ENCODE peak calls at places on chromosomes 2 and 18, in six cellular contexts. One of them, this sample, is unnamed.
A peak's percentile ranks its signal among the peaks of the same experiment; 100 is the strongest.

GRCh38 chr2:238131761-238132462 is 6.6 kb upstream of the KLHL30 start:
- DNase-seq in IMR-90: no peak
- DNase-seq in tibial artery: no peak
- DNase-seq in cardiac muscle cell: no peak
- DNase-seq in lower lobe of right lung: peak; percentile 20
- DNase-seq in CD8-positive, alpha-beta memory T cell: no peak
- DNase-seq in this sample: no peak

GRCh38 chr2:119940856-119941255 is 72.0 kb upstream of the EPB41L5 start:
- DNase-seq in IMR-90: no peak
- DNase-seq in tibial artery: no peak
- DNase-seq in cardiac muscle cell: no peak
- DNase-seq in lower lobe of right lung: no peak
- DNase-seq in CD8-positive, alpha-beta memory T cell: no peak
- DNase-seq in this sample: no peak

GRCh38 chr2:84986018-84986417 is 15.1 kb downstream of the KCMF1 start:
- DNase-seq in IMR-90: no peak
- DNase-seq in tibial artery: no peak
- DNase-seq in cardiac muscle cell: no peak
- DNase-seq in lower lobe of right lung: no peak
- DNase-seq in CD8-positive, alpha-beta memory T cell: no peak
- DNase-seq in this sample: no peak

GRCh38 chr18:50298443-50299284 is 11.2 kb upstream of the CXXC1 start:
- DNase-seq in IMR-90: no peak
- DNase-seq in tibial artery: no peak
- DNase-seq in cardiac muscle cell: no peak
- DNase-seq in lower lobe of right lung: no peak
- DNase-seq in CD8-positive, alpha-beta memory T cell: no peak
- DNase-seq in this sample: no peak

GRCh38 chr2:20611077-20611843 is 39.6 kb downstream of the HS1BP3 start:
- DNase-seq in IMR-90: peak; percentile 97
- DNase-seq in tibial artery: peak; percentile 94
- DNase-seq in cardiac muscle cell: no peak
- DNase-seq in lower lobe of right lung: peak; percentile 84
- DNase-seq in CD8-positive, alpha-beta memory T cell: no peak
- DNase-seq in this sample: peak; percentile 83

GRCh38 chr2:169116307-169116706 is 46.9 kb downstream of the DHRS9 start:
- DNase-seq in IMR-90: no peak
- DNase-seq in tibial artery: no peak
- DNase-seq in cardiac muscle cell: no peak
- DNase-seq in lower lobe of right lung: no peak
- DNase-seq in CD8-positive, alpha-beta memory T cell: no peak
- DNase-seq in this sample: no peak

GRCh38 chr18:24369420-24369819 is 28.2 kb downstream of the OSBPL1A start:
- DNase-seq in IMR-90: peak; percentile 20
- DNase-seq in tibial artery: no peak
- DNase-seq in cardiac muscle cell: no peak
- DNase-seq in lower lobe of right lung: no peak
- DNase-seq in CD8-positive, alpha-beta memory T cell: no peak
- DNase-seq in this sample: no peak

GRCh38 chr2:177748360-177748759 is 324.2 kb downstream of the PDE11A start:
- DNase-seq in IMR-90: no peak
- DNase-seq in tibial artery: no peak
- DNase-seq in cardiac muscle cell: no peak
- DNase-seq in lower lobe of right lung: no peak
- DNase-seq in CD8-positive, alpha-beta memory T cell: no peak
- DNase-seq in this sample: no peak

GRCh38 chr2:168138911-168139310 is 108.5 kb downstream of the STK39 start:
- DNase-seq in IMR-90: no peak
- DNase-seq in tibial artery: no peak
- DNase-seq in cardiac muscle cell: no peak
- DNase-seq in lower lobe of right lung: no peak
- DNase-seq in CD8-positive, alpha-beta memory T cell: no peak
- DNase-seq in this sample: no peak

GRCh38 chr2:150464270-150464669 is 23.2 kb downstream of the RND3 start:
- DNase-seq in IMR-90: no peak
- DNase-seq in tibial artery: no peak
- DNase-seq in cardiac muscle cell: no peak
- DNase-seq in lower lobe of right lung: no peak
- DNase-seq in CD8-positive, alpha-beta memory T cell: no peak
- DNase-seq in this sample: no peak

GRCh38 chr2:73457982-73458381 is 72.3 kb downstream of the ALMS1 start:
- DNase-seq in IMR-90: no peak
- DNase-seq in tibial artery: no peak
- DNase-seq in cardiac muscle cell: no peak
- DNase-seq in lower lobe of right lung: no peak
- DNase-seq in CD8-positive, alpha-beta memory T cell: no peak
- DNase-seq in this sample: no peak

GRCh38 chr2:120862254-120863172 is 126.8 kb downstream of the GLI2 start:
- DNase-seq in IMR-90: no peak
- DNase-seq in tibial artery: peak; percentile 60
- DNase-seq in cardiac muscle cell: peak; percentile 58
- DNase-seq in lower lobe of right lung: peak; percentile 36
- DNase-seq in CD8-positive, alpha-beta memory T cell: no peak
- DNase-seq in this sample: no peak

GRCh38 chr2:196131949-196132925 is 39.1 kb downstream of the STK17B start:
- DNase-seq in IMR-90: peak; percentile 25
- DNase-seq in tibial artery: no peak
- DNase-seq in cardiac muscle cell: no peak
- DNase-seq in lower lobe of right lung: no peak
- DNase-seq in CD8-positive, alpha-beta memory T cell: no peak
- DNase-seq in this sample: no peak

GRCh38 chr2:157185828-157186227 is 71.7 kb upstream of the GALNT5 start:
- DNase-seq in IMR-90: peak; percentile 74
- DNase-seq in tibial artery: no peak
- DNase-seq in cardiac muscle cell: no peak
- DNase-seq in lower lobe of right lung: no peak
- DNase-seq in CD8-positive, alpha-beta memory T cell: no peak
- DNase-seq in this sample: no peak

GRCh38 chr2:149661844-149662243 is 74.3 kb upstream of the MMADHC start:
- DNase-seq in IMR-90: peak; percentile 82
- DNase-seq in tibial artery: no peak
- DNase-seq in cardiac muscle cell: peak; percentile 26
- DNase-seq in lower lobe of right lung: no peak
- DNase-seq in CD8-positive, alpha-beta memory T cell: no peak
- DNase-seq in this sample: no peak

GRCh38 chr18:79353238-79353637 is 42.5 kb upstream of the NFATC1 start:
- DNase-seq in IMR-90: peak; percentile 20
- DNase-seq in tibial artery: no peak
- DNase-seq in cardiac muscle cell: peak; percentile 35
- DNase-seq in lower lobe of right lung: no peak
- DNase-seq in CD8-positive, alpha-beta memory T cell: no peak
- DNase-seq in this sample: no peak

GRCh38 chr18:26301681-26302080 is 75.4 kb downstream of the TAF4B start:
- DNase-seq in IMR-90: no peak
- DNase-seq in tibial artery: no peak
- DNase-seq in cardiac muscle cell: no peak
- DNase-seq in lower lobe of right lung: no peak
- DNase-seq in CD8-positive, alpha-beta memory T cell: no peak
- DNase-seq in this sample: no peak

GRCh38 chr18:415627-416612 is 84.6 kb downstream of the COLEC12 start:
- DNase-seq in IMR-90: peak; percentile 81
- DNase-seq in tibial artery: no peak
- DNase-seq in cardiac muscle cell: no peak
- DNase-seq in lower lobe of right lung: no peak
- DNase-seq in CD8-positive, alpha-beta memory T cell: no peak
- DNase-seq in this sample: no peak

GRCh38 chr2:50727940-50728339 is 304.0 kb downstream of the NRXN1 start:
- DNase-seq in IMR-90: no peak
- DNase-seq in tibial artery: no peak
- DNase-seq in cardiac muscle cell: no peak
- DNase-seq in lower lobe of right lung: no peak
- DNase-seq in CD8-positive, alpha-beta memory T cell: no peak
- DNase-seq in this sample: no peak

GRCh38 chr2:171102802-171103201 is 57.9 kb downstream of the TLK1 start:
- DNase-seq in IMR-90: no peak
- DNase-seq in tibial artery: no peak
- DNase-seq in cardiac muscle cell: no peak
- DNase-seq in lower lobe of right lung: no peak
- DNase-seq in CD8-positive, alpha-beta memory T cell: no peak
- DNase-seq in this sample: no peak

GRCh38 chr2:15388406-15389325 is 172.5 kb downstream of the NBAS start:
- DNase-seq in IMR-90: no peak
- DNase-seq in tibial artery: no peak
- DNase-seq in cardiac muscle cell: peak; percentile 52
- DNase-seq in lower lobe of right lung: no peak
- DNase-seq in CD8-positive, alpha-beta memory T cell: no peak
- DNase-seq in this sample: no peak

GRCh38 chr2:13227543-13227942 is 510.8 kb downstream of the TRIB2 start:
- DNase-seq in IMR-90: no peak
- DNase-seq in tibial artery: no peak
- DNase-seq in cardiac muscle cell: no peak
- DNase-seq in lower lobe of right lung: no peak
- DNase-seq in CD8-positive, alpha-beta memory T cell: no peak
- DNase-seq in this sample: no peak

DNA sequence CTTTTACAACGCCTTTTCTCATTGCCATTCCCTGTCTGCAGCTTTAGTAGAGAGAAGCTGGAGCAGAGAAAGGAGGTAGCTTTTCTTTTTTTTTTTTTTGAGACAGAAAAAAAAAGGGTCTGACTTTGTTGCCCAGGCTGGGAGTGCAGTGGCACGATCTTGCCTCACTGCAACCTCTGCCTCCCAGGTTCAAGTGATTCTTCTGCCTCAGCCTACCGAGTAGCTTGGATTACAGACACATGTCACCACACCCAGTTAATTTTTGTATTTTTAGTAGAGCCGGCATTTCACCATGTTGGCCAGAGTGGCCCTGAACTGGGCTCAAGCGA is 25.0 kb upstream of the ACSL3 start:
- DNase-seq in IMR-90: no peak
- DNase-seq in tibial artery: no peak
- DNase-seq in cardiac muscle cell: no peak
- DNase-seq in lower lobe of right lung: no peak
- DNase-seq in CD8-positive, alpha-beta memory T cell: no peak
- DNase-seq in this sample: no peak
- H3K4me1 ChIP-seq in IMR-90: peaks cover 4% of the 10 kb centered on the region
- H3K4me1 ChIP-seq in tibial artery: no peaks in the 10 kb centered on the region
- H3K4me1 ChIP-seq in cardiac muscle cell: no peaks in the 10 kb centered on the region
- H3K4me1 ChIP-seq in lower lobe of right lung: no peaks in the 10 kb centered on the region
- H3K4me1 ChIP-seq in CD8-positive, alpha-beta memory T cell: no peaks in the 10 kb centered on the region
- H3K4me1 ChIP-seq in this sample: no peaks in the 10 kb centered on the region

DNA sequence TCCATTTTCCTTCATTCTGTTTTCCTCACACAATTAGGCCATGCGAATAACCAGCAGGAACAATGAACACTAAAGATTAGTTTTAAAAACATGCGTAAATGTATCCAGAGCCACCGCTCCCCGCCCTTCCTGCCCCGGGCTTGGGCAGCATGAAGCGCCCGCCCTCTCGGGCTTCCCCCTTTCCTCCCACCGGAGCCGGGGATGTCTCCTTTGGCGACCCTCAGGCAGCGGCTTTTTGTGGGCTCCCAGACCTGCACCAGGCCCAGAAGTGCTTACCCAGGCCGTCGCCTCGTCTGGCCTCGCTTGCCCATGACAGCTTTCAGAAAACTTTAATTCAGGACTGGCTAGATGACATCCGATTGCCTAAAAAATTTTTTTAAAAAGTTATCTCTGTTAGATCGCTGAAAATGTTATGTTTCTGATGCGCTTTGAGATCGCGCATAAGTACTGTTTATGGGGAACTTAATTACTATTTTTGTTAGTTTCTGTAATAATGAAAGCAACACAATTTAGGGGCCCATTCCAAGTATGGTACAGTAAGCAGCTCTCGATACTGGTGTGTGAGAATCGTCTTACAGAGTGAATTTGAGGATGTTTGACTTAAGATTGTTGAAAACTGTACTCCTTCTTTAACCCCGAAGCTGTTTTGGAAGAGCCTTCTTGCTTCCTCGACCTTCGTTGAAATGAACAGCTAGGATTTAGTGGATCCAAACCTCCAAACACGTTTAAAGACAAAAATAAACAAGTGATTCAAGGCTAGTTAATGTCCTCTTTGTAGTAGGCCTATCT is 1.1 kb downstream of the MAP3K20 start:
- DNase-seq in IMR-90: peak; percentile 48
- DNase-seq in tibial artery: peak; percentile 71
- DNase-seq in cardiac muscle cell: peak; percentile 47
- DNase-seq in lower lobe of right lung: peak; percentile 68
- DNase-seq in CD8-positive, alpha-beta memory T cell: no peak
- DNase-seq in this sample: peak; percentile 59
- H3K27me3 ChIP-seq in IMR-90: no peaks in the 10 kb centered on the region
- H3K27me3 ChIP-seq in tibial artery: no peaks in the 10 kb centered on the region
- H3K27me3 ChIP-seq in cardiac muscle cell: no peaks in the 10 kb centered on the region
- H3K27me3 ChIP-seq in lower lobe of right lung: no peaks in the 10 kb centered on the region
- H3K27me3 ChIP-seq in CD8-positive, alpha-beta memory T cell: no peaks in the 10 kb centered on the region
- H3K27me3 ChIP-seq in this sample: no peaks in the 10 kb centered on the region

GRCh38 chr2:219461669-219462068 is 27.0 kb downstream of the SPEG start:
- DNase-seq in IMR-90: no peak
- DNase-seq in tibial artery: no peak
- DNase-seq in cardiac muscle cell: no peak
- DNase-seq in lower lobe of right lung: no peak
- DNase-seq in CD8-positive, alpha-beta memory T cell: no peak
- DNase-seq in this sample: peak; percentile 44
- H3K4me3 ChIP-seq in IMR-90: no peak overlapping the region
- H3K4me3 ChIP-seq in tibial artery: peak overlapping the region; percentile 23
- H3K4me3 ChIP-seq in cardiac muscle cell: peak overlapping the region; percentile 18
- H3K4me3 ChIP-seq in lower lobe of right lung: no peak overlapping the region
- H3K4me3 ChIP-seq in CD8-positive, alpha-beta memory T cell: no peak overlapping the region
- H3K4me3 ChIP-seq in this sample: no peak overlapping the region

GRCh38 chr2:190060626-190061025 is 1.9 kb downstream of the MSTN start:
- DNase-seq in IMR-90: no peak
- DNase-seq in tibial artery: no peak
- DNase-seq in cardiac muscle cell: no peak
- DNase-seq in lower lobe of right lung: no peak
- DNase-seq in CD8-positive, alpha-beta memory T cell: no peak
- DNase-seq in this sample: no peak
- H3K4me1 ChIP-seq in IMR-90: no peaks in the 10 kb centered on the region
- H3K4me1 ChIP-seq in tibial artery: no peaks in the 10 kb centered on the region
- H3K4me1 ChIP-seq in cardiac muscle cell: no peaks in the 10 kb centered on the region
- H3K4me1 ChIP-seq in lower lobe of right lung: no peaks in the 10 kb centered on the region
- H3K4me1 ChIP-seq in CD8-positive, alpha-beta memory T cell: no peaks in the 10 kb centered on the region
- H3K4me1 ChIP-seq in this sample: no peaks in the 10 kb centered on the region

DNA sequence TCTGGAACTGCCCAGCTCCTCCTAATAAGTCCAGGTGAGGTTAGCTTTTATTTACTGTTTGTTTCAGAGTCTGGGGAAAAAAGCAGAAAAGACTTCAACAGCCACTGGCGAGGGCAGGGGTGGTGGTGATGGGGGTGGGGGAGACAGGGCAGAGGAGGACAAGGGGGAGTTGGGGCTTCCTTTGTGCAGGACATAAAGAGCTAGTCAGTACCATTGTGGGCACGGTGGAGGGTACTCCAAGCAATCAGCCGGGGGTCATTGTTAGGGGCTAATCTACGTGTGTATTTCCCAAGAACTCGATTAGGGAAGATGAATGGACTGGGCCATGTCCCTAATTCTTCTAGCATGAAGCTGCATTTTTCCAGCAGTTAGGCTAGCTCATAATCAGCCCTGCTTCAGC is 2.8 kb upstream of the RAX start:
- DNase-seq in IMR-90: no peak
- DNase-seq in tibial artery: no peak
- DNase-seq in cardiac muscle cell: no peak
- DNase-seq in lower lobe of right lung: no peak
- DNase-seq in CD8-positive, alpha-beta memory T cell: no peak
- DNase-seq in this sample: no peak
- H3K27me3 ChIP-seq in IMR-90: peaks cover 90% of the 10 kb centered on the region
- H3K27me3 ChIP-seq in tibial artery: peaks cover 4% of the 10 kb centered on the region
- H3K27me3 ChIP-seq in cardiac muscle cell: peaks cover 100% of the 10 kb centered on the region
- H3K27me3 ChIP-seq in lower lobe of right lung: peaks cover 83% of the 10 kb centered on the region
- H3K27me3 ChIP-seq in CD8-positive, alpha-beta memory T cell: peaks cover 19% of the 10 kb centered on the region
- H3K27me3 ChIP-seq in this sample: no peaks in the 10 kb centered on the region

This sample was measured in ovary.